ENCODE peak calls at places on chromosomes 16 and 17, in four cellular contexts. I is tibial artery, V is EH, U is ELR. H is an unnamed sample.

GRCh38 chr17:43338886-43339516 is 59.8 kb upstream of the ARL4D start:
- DNase-seq in U (peak; percentile 74), I (peak; percentile 84), V (peak; percentile 74), H (no peak)

GRCh38 chr16:49464877-49465504 is 91.4 kb downstream of the C16orf78 start:
- DNase-seq in U (no peak), V (no peak), I (peak; percentile 47), H (peak; percentile 53)

GRCh38 chr17:48723555-48724239 is 712 bp downstream of the PRAC2 start:
- DNase-seq in U (peak; percentile 39), V (no peak), I (no peak), H (no peak)

GRCh38 chr16:10699756-10700155 is 5.0 kb upstream of the TEKT5 start:
- DNase-seq in I (no peak), U (no peak), V (no peak), H (no peak)

GRCh38 chr17:15510361-15510760 is 42.9 kb upstream of the CDRT4 start:
- DNase-seq in U (peak; percentile 83), V (peak; percentile 94), I (no peak), H (peak; percentile 85)

GRCh38 chr16:398551-399277 is 1.7 kb downstream of the NME4 start:
- DNase-seq in V (no peak), U (no peak), I (no peak), H (no peak)

GRCh38 chr16:627458-628239 is 3.1 kb upstream of the WFIKKN1 start:
- DNase-seq in V (no peak), I (no peak), U (no peak), H (no peak)

GRCh38 chr17:65987988-65988387 is 203.9 kb downstream of the CEP112 start:
- DNase-seq in V (peak; percentile 47), U (peak; percentile 70), I (no peak), H (no peak)

GRCh38 chr16:78290498-78291271 is 191.2 kb downstream of the WWOX start:
- DNase-seq in V (no peak), U (no peak), I (no peak), H (no peak)

GRCh38 chr17:18257268-18257681 is 1.3 kb downstream of the FLII start:
- DNase-seq in V (no peak), I (no peak), U (peak; percentile 59), H (no peak)

GRCh38 chr17:6558932-6559752 is 2.8 kb upstream of the PITPNM3 start:
- DNase-seq in V (no peak), I (peak; percentile 54), U (no peak), H (no peak)